ENCODE peak calls at places on chromosomes 13 and 19, in four cellular contexts. One of them, this sample, is unnamed.

GRCh38 chr19:3986260-3987041 is 1.2 kb upstream of the EEF2 start:
- DNase-seq in K562: peak
- DNase-seq in HepG2: peak
- DNase-seq in Panc1: no peak
- DNase-seq in this sample: peak

GRCh38 chr19:46718157-46718933 is 1.4 kb upstream of the PRKD2 start:
- DNase-seq in Panc1: no peak
- DNase-seq in K562: peak
- DNase-seq in HepG2: no peak
- DNase-seq in this sample: no peak

GRCh38 chr13:39604736-39605135 is 1.7 kb upstream of the LHFPL6 start:
- DNase-seq in K562: no peak
- DNase-seq in HepG2: no peak
- DNase-seq in Panc1: no peak
- DNase-seq in this sample: no peak

GRCh38 chr13:21058361-21058760 is 3.0 kb downstream of the LATS2 start:
- DNase-seq in HepG2: no peak
- DNase-seq in K562: peak
- DNase-seq in Panc1: no peak
- DNase-seq in this sample: no peak

GRCh38 chr19:17610384-17610783 is 54.9 kb downstream of the COLGALT1 start:
- DNase-seq in HepG2: peak
- DNase-seq in Panc1: no peak
- DNase-seq in K562: peak
- DNase-seq in this sample: peak

GRCh38 chr19:29702161-29702957 is 12.7 kb downstream of the C19orf12 start:
- DNase-seq in K562: no peak
- DNase-seq in Panc1: no peak
- DNase-seq in HepG2: no peak
- DNase-seq in this sample: no peak

GRCh38 chr19:8486661-8487136 is 15.7 kb downstream of the PRAM1 start:
- DNase-seq in Panc1: no peak
- DNase-seq in HepG2: no peak
- DNase-seq in K562: no peak
- DNase-seq in this sample: no peak

GRCh38 chr19:55677572-55678028 is 2.6 kb downstream of the EPN1 start:
- DNase-seq in HepG2: no peak
- DNase-seq in Panc1: no peak
- DNase-seq in K562: peak
- DNase-seq in this sample: no peak

GRCh38 chr19:21396121-21396520 is 812 bp upstream of the ZNF493 start:
- DNase-seq in K562: no peak
- DNase-seq in HepG2: no peak
- DNase-seq in Panc1: no peak
- DNase-seq in this sample: no peak

GRCh38 chr19:33094504-33095067 is 13.6 kb downstream of the GPATCH1 start:
- DNase-seq in Panc1: no peak
- DNase-seq in HepG2: no peak
- DNase-seq in K562: no peak
- DNase-seq in this sample: no peak

GRCh38 chr19:51571599-51571998 is 516 bp downstream of the ZNF175 start:
- DNase-seq in Panc1: no peak
- DNase-seq in K562: peak
- DNase-seq in HepG2: no peak
- DNase-seq in this sample: no peak

GRCh38 chr13:76884167-76884566 is 2.0 kb downstream of the KCTD12 start:
- DNase-seq in Panc1: no peak
- DNase-seq in K562: no peak
- DNase-seq in HepG2: no peak
- DNase-seq in this sample: no peak

GRCh38 chr19:40412866-40413265 is 312 bp downstream of the PRX start:
- DNase-seq in Panc1: no peak
- DNase-seq in HepG2: no peak
- DNase-seq in K562: no peak
- DNase-seq in this sample: no peak

GRCh38 chr19:291561-292280 is 518 bp upstream of the PLPP2 start:
- DNase-seq in K562: no peak
- DNase-seq in Panc1: no peak
- DNase-seq in HepG2: no peak
- DNase-seq in this sample: no peak

GRCh38 chr13:113820813-113821651 is 42.8 kb downstream of the GAS6 start:
- DNase-seq in Panc1: no peak
- DNase-seq in HepG2: no peak
- DNase-seq in K562: peak
- DNase-seq in this sample: no peak

GRCh38 chr19:28710278-28710677 is 502.7 kb downstream of the UQCRFS1 start:
- DNase-seq in K562: peak
- DNase-seq in Panc1: peak
- DNase-seq in HepG2: peak
- DNase-seq in this sample: peak

GRCh38 chr13:103952183-103952582 is 886.0 kb upstream of the SLC10A2 start:
- DNase-seq in Panc1: no peak
- DNase-seq in HepG2: no peak
- DNase-seq in K562: no peak
- DNase-seq in this sample: no peak

GRCh38 chr19:34171539-34171876 is 796 bp upstream of the LSM14A start:
- DNase-seq in HepG2: no peak
- DNase-seq in Panc1: no peak
- DNase-seq in K562: no peak
- DNase-seq in this sample: no peak

GRCh38 chr13:101453784-101454201 is 1.3 kb downstream of the ITGBL1 start:
- DNase-seq in HepG2: no peak
- DNase-seq in Panc1: no peak
- DNase-seq in K562: no peak
- DNase-seq in this sample: no peak

GRCh38 chr13:113637262-113638160 is 20.5 kb downstream of the ATP4B start:
- DNase-seq in K562: no peak
- DNase-seq in HepG2: no peak
- DNase-seq in Panc1: no peak
- DNase-seq in this sample: no peak

GRCh38 chr19:29176981-29177754 is 35.8 kb downstream of the UQCRFS1 start:
- DNase-seq in HepG2: no peak
- DNase-seq in Panc1: no peak
- DNase-seq in K562: no peak
- DNase-seq in this sample: no peak

GRCh38 chr13:89514534-89515312 is 1832.8 kb upstream of the MIR17HG start:
- DNase-seq in HepG2: peak
- DNase-seq in Panc1: peak
- DNase-seq in K562: no peak
- DNase-seq in this sample: no peak

GRCh38 chr19:40995355-40995754 is 4.3 kb downstream of the CYP2B6 start:
- DNase-seq in Panc1: no peak
- DNase-seq in HepG2: no peak
- DNase-seq in K562: no peak
- DNase-seq in this sample: peak

GRCh38 chr19:41701401-41702075 is 6.9 kb upstream of the CEACAM5 start:
- DNase-seq in HepG2: no peak
- DNase-seq in K562: peak
- DNase-seq in Panc1: no peak
- DNase-seq in this sample: no peak

GRCh38 chr19:42111811-42112210 is 20.4 kb downstream of the POU2F2 start:
- DNase-seq in HepG2: no peak
- DNase-seq in Panc1: no peak
- DNase-seq in K562: no peak
- DNase-seq in this sample: no peak

GRCh38 chr13:30832845-30833332 is 73.2 kb upstream of the MEDAG start:
- DNase-seq in K562: peak
- DNase-seq in HepG2: peak
- DNase-seq in Panc1: no peak
- DNase-seq in this sample: peak

GRCh38 chr19:31338069-31338767 is 11.0 kb downstream of the TSHZ3 start:
- DNase-seq in HepG2: peak
- DNase-seq in Panc1: no peak
- DNase-seq in K562: peak
- DNase-seq in this sample: no peak

GRCh38 chr19:5052945-5053485 is 84.1 kb downstream of the KDM4B start:
- DNase-seq in Panc1: no peak
- DNase-seq in K562: no peak
- DNase-seq in HepG2: no peak
- DNase-seq in this sample: no peak

GRCh38 chr13:65470781-65471180 is 1759.4 kb downstream of the PCDH9 start:
- DNase-seq in HepG2: no peak
- DNase-seq in K562: no peak
- DNase-seq in Panc1: no peak
- DNase-seq in this sample: no peak

GRCh38 chr13:46753137-46753536 is 43.8 kb downstream of the ESD start:
- DNase-seq in HepG2: peak
- DNase-seq in Panc1: no peak
- DNase-seq in K562: no peak
- DNase-seq in this sample: no peak

GRCh38 chr19:48965806-48966540 is 864 bp downstream of the FTL start:
- DNase-seq in Panc1: no peak
- DNase-seq in HepG2: peak
- DNase-seq in K562: peak
- DNase-seq in this sample: peak

GRCh38 chr19:51441410-51442390 is 16.6 kb downstream of the SIGLEC8 start:
- DNase-seq in Panc1: no peak
- DNase-seq in K562: peak
- DNase-seq in HepG2: no peak
- DNase-seq in this sample: no peak

GRCh38 chr13:25371608-25372274 is at the start of gene ATP8A2:
- DNase-seq in K562: peak
- DNase-seq in HepG2: no peak
- DNase-seq in Panc1: no peak
- DNase-seq in this sample: no peak

GRCh38 chr13:49649244-49649962 is 21.1 kb downstream of the ARL11 start:
- DNase-seq in K562: no peak
- DNase-seq in HepG2: peak
- DNase-seq in Panc1: no peak
- DNase-seq in this sample: no peak

GRCh38 chr13:49646688-49647087 is 18.4 kb downstream of the ARL11 start:
- DNase-seq in HepG2: no peak
- DNase-seq in K562: no peak
- DNase-seq in Panc1: no peak
- DNase-seq in this sample: no peak

GRCh38 chr13:49652691-49653305 is 24.5 kb downstream of the ARL11 start:
- DNase-seq in Panc1: no peak
- DNase-seq in HepG2: peak
- DNase-seq in K562: peak
- DNase-seq in this sample: peak

GRCh38 chr13:49651775-49652690 is 23.7 kb downstream of the ARL11 start:
- DNase-seq in HepG2: no peak
- DNase-seq in K562: no peak
- DNase-seq in Panc1: no peak
- DNase-seq in this sample: no peak

GRCh38 chr13:49649963-49650312 is 21.6 kb downstream of the ARL11 start:
- DNase-seq in K562: no peak
- DNase-seq in Panc1: no peak
- DNase-seq in HepG2: no peak
- DNase-seq in this sample: no peak
- TF ChIP-seq TCF7L2 in K562: no peak
- TF ChIP-seq TCF7L2 in Panc1: no peak
- TF ChIP-seq TCF7L2 in HepG2: no peak
- TF ChIP-seq TCF7L2 in this sample: no peak

DNA sequence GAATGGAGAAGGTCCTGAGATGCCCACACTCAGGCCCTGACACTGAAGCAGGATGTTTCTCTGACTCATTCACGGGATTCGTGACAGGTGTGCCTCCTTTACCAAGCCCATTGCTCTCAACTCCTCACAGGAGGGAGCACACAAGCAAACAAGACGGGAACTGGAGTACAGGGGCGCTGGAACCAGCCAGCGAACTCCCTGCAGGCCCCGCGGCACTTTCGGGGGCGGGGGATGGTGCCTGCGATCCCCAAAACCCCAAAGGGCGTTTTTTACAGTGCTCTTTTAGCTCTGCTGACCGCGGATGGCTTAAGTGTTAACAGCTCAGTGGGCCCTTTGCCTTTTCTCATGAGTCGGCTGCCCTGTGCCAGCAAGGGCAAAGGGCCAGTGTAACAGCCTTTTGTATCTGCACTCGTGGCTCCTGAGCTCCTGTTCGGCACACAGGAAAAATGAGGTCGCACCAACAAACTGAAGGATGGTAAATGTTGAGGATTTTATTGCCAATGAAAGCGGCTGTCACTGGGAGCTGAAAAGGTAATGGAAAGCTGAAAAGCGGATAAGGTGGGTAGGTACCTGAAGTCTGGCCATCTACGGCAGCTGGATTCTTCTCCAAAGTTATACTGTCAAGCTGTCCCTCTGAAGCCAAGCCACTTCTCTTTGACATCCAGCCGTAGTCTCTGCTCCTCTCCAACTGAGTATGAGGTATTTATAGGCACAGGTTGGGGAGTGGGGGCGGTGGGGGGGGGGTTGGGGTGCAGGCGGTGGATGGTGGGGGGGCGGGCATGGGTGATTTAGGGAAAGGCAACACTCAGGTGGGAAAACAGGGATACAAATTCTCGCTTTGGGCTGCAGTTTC is 65.0 kb upstream of the TRPC4 start:
- DNase-seq in HepG2: no peak
- DNase-seq in Panc1: no peak
- DNase-seq in K562: no peak
- DNase-seq in this sample: no peak
- TF ChIP-seq TCF7L2 in HepG2: no peak
- TF ChIP-seq TCF7L2 in Panc1: no peak
- TF ChIP-seq TCF7L2 in K562: no peak
- TF ChIP-seq TCF7L2 in this sample: no peak

GRCh38 chr13:34086281-34086680 is 268.3 kb downstream of the RFC3 start:
- DNase-seq in HepG2: no peak
- DNase-seq in K562: no peak
- DNase-seq in Panc1: no peak
- DNase-seq in this sample: no peak
- TF ChIP-seq TCF7L2 in HepG2: no peak
- TF ChIP-seq TCF7L2 in K562: no peak
- TF ChIP-seq TCF7L2 in Panc1: no peak
- TF ChIP-seq TCF7L2 in this sample: no peak

DNA sequence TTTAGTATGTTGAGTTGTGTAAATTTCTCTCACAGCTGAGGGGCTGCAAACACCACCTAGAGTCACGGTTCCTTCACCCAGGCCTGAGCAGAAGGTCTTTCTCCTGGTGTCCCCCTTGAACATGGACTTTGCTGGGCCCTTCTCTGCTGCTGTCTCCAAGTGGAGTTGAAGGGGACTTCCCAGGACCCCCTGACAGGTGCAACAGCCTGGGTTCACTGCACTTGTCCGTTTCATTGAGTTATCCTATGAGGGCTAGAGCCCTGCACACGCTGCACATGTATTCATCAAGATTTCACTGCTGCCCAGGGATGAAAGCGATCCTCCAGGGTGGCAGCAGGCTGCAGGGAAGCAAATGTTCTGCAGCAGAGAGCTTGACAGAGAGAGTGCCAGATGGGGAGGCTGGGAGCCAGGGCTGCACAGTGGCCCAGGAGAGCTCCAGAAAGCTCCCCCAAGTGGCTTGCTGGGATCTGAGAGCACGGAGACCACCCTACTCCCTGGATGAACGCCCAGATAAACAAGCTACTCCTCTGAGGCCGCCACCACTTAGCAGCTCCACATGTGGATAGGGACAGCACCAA is 10.3 kb downstream of the TMEM272 start:
- DNase-seq in HepG2: no peak
- DNase-seq in K562: no peak
- DNase-seq in Panc1: no peak
- DNase-seq in this sample: no peak
- TF ChIP-seq TCF7L2 in HepG2: no peak
- TF ChIP-seq TCF7L2 in K562: no peak
- TF ChIP-seq TCF7L2 in Panc1: no peak
- TF ChIP-seq TCF7L2 in this sample: no peak